ENCODE peak calls at places on chromosomes 12 and 14, in ten cellular contexts. F is cardiac fibroblast; V is CD8-positive, alpha-beta T cell; D is PC-3; E is H9; W is cardiac muscle cell; A is HFF-Myc; K is uterus; Z is heart right ventricle; J is mammary epithelial cell. M is an unnamed sample.

GRCh38 chr12:95721320-95721719 is 69.2 kb downstream of the NTN4 start:
- DNase-seq in F (no peak), V (no peak), D (peak; percentile 16), E (no peak), W (no peak), A (no peak), K (no peak), Z (no peak), J (peak; percentile 71), M (no peak)

GRCh38 chr12:10771132-10771733 is 31.2 kb downstream of the TAS2R7 start:
- DNase-seq in F (peak; percentile 69), V (no peak), D (peak; percentile 56), E (no peak), W (peak; percentile 21), A (no peak), K (no peak), Z (no peak), J (peak; percentile 20), M (no peak)

GRCh38 chr12:106301611-106302321 is 767 bp upstream of the TCP11L2 start:
- DNase-seq in F (peak; percentile 43), V (peak; percentile 59), D (peak; percentile 93), E (peak; percentile 72), W (peak; percentile 52), A (no peak), K (peak; percentile 59), Z (peak; percentile 58), J (peak; percentile 65), M (peak; percentile 70)

GRCh38 chr12:20601668-20602280 is 93.4 kb upstream of the SLCO1C1 start:
- DNase-seq in F (peak; percentile 85), V (no peak), D (peak; percentile 55), E (no peak), W (peak; percentile 50), A (no peak), K (no peak), Z (no peak), J (no peak), M (no peak)

GRCh38 chr12:123387508-123388217 is 3.7 kb downstream of the KMT5A start:
- DNase-seq in F (no peak), V (no peak), D (no peak), E (no peak), W (peak; percentile 12), A (no peak), K (no peak), Z (no peak), J (no peak), M (no peak)

GRCh38 chr12:131755305-131756113 is 44.6 kb downstream of the SFSWAP start:
- DNase-seq in F (peak; percentile 29), V (no peak), D (peak; percentile 61), E (peak; percentile 75), W (peak; percentile 13), A (no peak), K (no peak), Z (no peak), J (no peak), M (no peak)

GRCh38 chr12:85016423-85016822 is 19.7 kb downstream of the TSPAN19 start:
- DNase-seq in F (peak; percentile 99), V (no peak), D (peak; percentile 84), E (no peak), W (no peak), A (peak; percentile 72), K (no peak), Z (no peak), J (peak; percentile 95), M (no peak)

GRCh38 chr14:86221755-86222154 is 691.8 kb downstream of the FLRT2 start:
- DNase-seq in F (no peak), V (no peak), D (no peak), E (no peak), W (no peak), A (no peak), K (no peak), Z (no peak), J (no peak), M (no peak)

GRCh38 chr12:131700271-131700670 is 10.6 kb upstream of the SFSWAP start:
- DNase-seq in F (no peak), V (no peak), D (no peak), E (no peak), W (no peak), A (no peak), K (no peak), Z (no peak), J (no peak), M (no peak)

GRCh38 chr12:122080149-122081107 is 1.9 kb downstream of the MLXIP start:
- DNase-seq in F (peak; percentile 93), V (no peak), D (peak; percentile 92), E (no peak), W (no peak), A (peak; percentile 61), K (peak; percentile 85), Z (peak; percentile 70), J (peak; percentile 91), M (no peak)

GRCh38 chr12:109020750-109021380 is at the start of gene SVOP:
- DNase-seq in F (peak; percentile 78), V (peak; percentile 8), D (peak; percentile 79), E (peak; percentile 96), W (peak; percentile 94), A (peak; percentile 42), K (peak; percentile 28), Z (peak; percentile 83), J (peak; percentile 65), M (peak; percentile 15)

DNA sequence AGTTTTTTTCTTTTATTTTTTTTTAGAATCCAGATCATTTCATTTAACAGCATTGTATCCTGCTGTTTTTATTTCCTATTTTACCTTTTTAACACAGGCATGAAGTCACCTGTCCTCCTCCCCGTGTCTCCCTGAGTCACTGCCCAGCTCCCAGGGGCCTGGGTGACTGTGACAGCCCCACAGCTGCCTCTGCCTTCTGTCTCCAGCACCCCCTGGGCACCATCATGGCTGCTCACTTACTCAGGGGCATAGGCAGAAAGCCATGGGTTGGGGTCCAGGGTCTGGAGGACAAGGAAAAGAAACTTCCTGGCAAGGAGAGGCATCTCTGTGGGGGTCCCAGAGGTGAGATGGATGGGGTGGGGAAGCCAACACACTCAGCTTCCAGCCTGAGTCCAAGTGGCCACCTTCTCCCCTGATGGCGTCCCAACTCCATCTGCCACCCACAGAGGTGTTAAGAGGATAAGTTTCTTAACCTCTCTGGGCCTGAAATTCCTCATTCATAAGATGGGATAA is 25.3 kb downstream of the TMEM63C start:
- DNase-seq in F (no peak), V (no peak), D (no peak), E (no peak), W (no peak), A (no peak), K (no peak), Z (no peak), J (no peak), M (no peak)
- TF ChIP-seq CTCF in F (no peak), V (no peak), D (peak; percentile 40), E (peak; percentile 34), W (no peak), A (no peak), K (no peak), Z (no peak), J (no peak), M (no peak)

DNA sequence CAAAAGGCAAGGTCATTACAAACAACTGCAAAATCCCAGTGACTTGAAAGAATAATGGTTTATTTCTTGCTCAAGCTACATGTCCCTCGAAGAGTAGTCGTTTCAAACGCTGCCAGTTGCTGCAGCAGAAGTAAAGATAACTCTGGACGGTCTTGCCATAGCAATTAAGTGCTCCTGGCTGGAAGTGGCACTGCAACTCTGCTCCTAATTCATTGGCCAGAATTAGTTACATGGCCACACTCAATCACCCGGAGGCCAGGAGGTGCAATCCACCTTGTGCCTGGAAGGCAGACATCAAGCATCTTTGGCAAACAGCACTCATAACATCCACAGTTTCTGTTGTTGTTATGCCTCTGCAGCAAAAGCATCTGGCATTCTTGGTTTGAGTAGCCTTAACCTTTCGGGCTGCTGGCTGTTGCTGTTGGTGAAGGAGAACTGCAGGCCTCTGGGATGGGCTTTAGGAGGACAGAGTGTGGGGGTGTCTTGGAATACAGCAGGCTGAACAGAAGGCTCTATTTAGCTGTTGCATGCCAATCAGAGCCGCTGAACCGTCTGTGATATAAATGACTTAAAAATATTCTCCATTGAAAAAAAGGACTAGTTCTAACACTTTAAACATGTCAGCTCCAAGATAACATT is 123.6 kb upstream of the DYRK2 start:
- DNase-seq in F (no peak), V (no peak), D (no peak), E (no peak), W (peak; percentile 35), A (no peak), K (no peak), Z (peak; percentile 17), J (no peak), M (no peak)
- TF ChIP-seq CTCF in F (no peak), V (no peak), D (no peak), E (no peak), W (no peak), A (no peak), K (no peak), Z (no peak), J (no peak), M (no peak)

GRCh38 chr14:98290596-98290995 is 981.4 kb downstream of the BCL11B start:
- DNase-seq in F (no peak), V (no peak), D (peak; percentile 41), E (no peak), W (no peak), A (no peak), K (no peak), Z (no peak), J (peak; percentile 75), M (no peak)

GRCh38 chr14:98292191-98292590 is 979.8 kb downstream of the BCL11B start:
- DNase-seq in F (no peak), V (no peak), D (no peak), E (no peak), W (no peak), A (no peak), K (no peak), Z (no peak), J (no peak), M (no peak)

GRCh38 chr14:98293527-98293926 is 978.5 kb downstream of the BCL11B start:
- DNase-seq in F (no peak), V (no peak), D (no peak), E (no peak), W (no peak), A (no peak), K (no peak), Z (no peak), J (peak; percentile 71), M (no peak)

DNA sequence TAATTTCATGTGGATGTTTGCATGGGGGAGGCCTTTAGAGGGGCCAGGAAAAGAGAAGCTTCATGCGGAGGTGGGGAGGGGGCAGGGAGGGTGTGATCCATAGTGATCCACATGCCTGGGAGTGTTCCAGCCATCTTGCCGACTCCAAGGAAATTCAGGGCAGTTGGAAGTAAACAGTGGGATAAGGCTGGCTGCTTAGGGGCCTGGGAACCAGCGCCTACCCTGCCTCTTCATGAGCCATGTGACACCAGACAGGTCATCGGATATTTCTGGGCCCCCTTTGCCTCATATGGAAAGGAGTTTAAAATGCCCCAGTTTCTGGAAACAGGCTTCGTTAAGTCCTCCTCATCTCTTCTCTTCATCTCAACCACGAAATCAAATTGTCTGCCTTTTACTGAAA is 983.2 kb downstream of the BCL11B start:
- DNase-seq in F (no peak), V (no peak), D (no peak), E (no peak), W (no peak), A (no peak), K (no peak), Z (no peak), J (no peak), M (no peak)
- TF ChIP-seq CTCF in F (no peak), V (no peak), D (no peak), E (no peak), W (no peak), A (no peak), K (no peak), Z (no peak), J (no peak), M (no peak)

DNA sequence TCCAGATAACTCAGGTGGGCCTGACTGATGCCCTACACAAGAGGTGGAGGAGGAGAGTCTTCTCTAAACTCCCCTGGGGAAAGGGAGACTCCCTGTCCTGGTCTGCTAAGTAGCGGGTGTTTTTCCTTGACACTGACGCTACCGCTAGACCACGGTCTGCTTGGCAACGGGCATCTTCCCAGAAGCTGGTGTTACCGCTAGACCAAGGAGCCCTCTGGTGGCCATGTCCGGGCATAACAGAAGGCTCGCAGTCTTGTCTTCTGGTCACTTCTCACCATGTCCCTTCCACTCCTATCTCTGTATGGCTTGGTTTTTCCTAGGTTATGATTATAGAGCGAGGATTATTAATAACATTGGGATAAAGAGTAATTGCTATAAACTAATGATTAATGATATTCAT is 965.5 kb downstream of the TMEM121 start:
- DNase-seq in F (peak; percentile 25), V (no peak), D (peak; percentile 9), E (no peak), W (no peak), A (no peak), K (no peak), Z (no peak), J (no peak), M (no peak)
- TF ChIP-seq CTCF in F (peak; percentile 39), V (peak; percentile 49), D (peak; percentile 35), E (peak; percentile 51), W (no peak), A (peak; percentile 34), K (no peak), Z (no peak), J (no peak), M (no peak)